ENCODE peak calls at places on chromosome 10, in seven cellular contexts. One of them, this sample, is unnamed.

GRCh38 chr10:13018171-13018570 is 16.7 kb upstream of the CCDC3 start:
- DNase-seq in MM.1S: no peak
- DNase-seq in germinal center: no peak
- DNase-seq in GM19239: no peak
- DNase-seq in tibial artery: no peak
- DNase-seq in brain pericyte: no peak
- DNase-seq in astrocyte of the hippocampus: no peak
- DNase-seq in this sample: no peak

GRCh38 chr10:21751341-21752310 is 217.6 kb downstream of the MLLT10 start:
- DNase-seq in astrocyte of the hippocampus: no peak
- DNase-seq in MM.1S: no peak
- DNase-seq in germinal center: no peak
- DNase-seq in GM19239: no peak
- DNase-seq in brain pericyte: no peak
- DNase-seq in tibial artery: no peak
- DNase-seq in this sample: no peak

GRCh38 chr10:23171232-23171876 is 20.8 kb upstream of the PTF1A start:
- DNase-seq in tibial artery: no peak
- DNase-seq in germinal center: no peak
- DNase-seq in GM19239: no peak
- DNase-seq in MM.1S: no peak
- DNase-seq in astrocyte of the hippocampus: peak
- DNase-seq in brain pericyte: no peak
- DNase-seq in this sample: no peak

GRCh38 chr10:120485946-120486345 is 28.9 kb downstream of the PLPP4 start:
- DNase-seq in brain pericyte: no peak
- DNase-seq in astrocyte of the hippocampus: no peak
- DNase-seq in GM19239: no peak
- DNase-seq in tibial artery: no peak
- DNase-seq in MM.1S: no peak
- DNase-seq in germinal center: no peak
- DNase-seq in this sample: no peak

GRCh38 chr10:87619705-87620104 is 40.0 kb upstream of the PAPSS2 start:
- DNase-seq in MM.1S: no peak
- DNase-seq in GM19239: no peak
- DNase-seq in tibial artery: no peak
- DNase-seq in astrocyte of the hippocampus: peak
- DNase-seq in brain pericyte: no peak
- DNase-seq in germinal center: no peak
- DNase-seq in this sample: no peak

GRCh38 chr10:117666131-117666530 is 123.6 kb downstream of the EMX2 start:
- DNase-seq in GM19239: no peak
- DNase-seq in MM.1S: no peak
- DNase-seq in germinal center: no peak
- DNase-seq in astrocyte of the hippocampus: no peak
- DNase-seq in tibial artery: no peak
- DNase-seq in brain pericyte: no peak
- DNase-seq in this sample: no peak

GRCh38 chr10:22767859-22768258 is 53.5 kb upstream of the PIP4K2A start:
- DNase-seq in MM.1S: no peak
- DNase-seq in germinal center: no peak
- DNase-seq in brain pericyte: no peak
- DNase-seq in tibial artery: no peak
- DNase-seq in GM19239: no peak
- DNase-seq in astrocyte of the hippocampus: no peak
- DNase-seq in this sample: no peak

GRCh38 chr10:26481914-26482550 is 43.9 kb downstream of the APBB1IP start:
- DNase-seq in brain pericyte: no peak
- DNase-seq in germinal center: peak
- DNase-seq in astrocyte of the hippocampus: no peak
- DNase-seq in MM.1S: no peak
- DNase-seq in tibial artery: no peak
- DNase-seq in GM19239: no peak
- DNase-seq in this sample: no peak

GRCh38 chr10:99233000-99233679 is 2.5 kb downstream of the HPSE2 start:
- DNase-seq in germinal center: no peak
- DNase-seq in brain pericyte: no peak
- DNase-seq in astrocyte of the hippocampus: no peak
- DNase-seq in MM.1S: no peak
- DNase-seq in GM19239: no peak
- DNase-seq in tibial artery: no peak
- DNase-seq in this sample: no peak